ENCODE peak calls at places on chromosomes 16 and 17, in six cellular contexts. Z is retinal pigment epithelial cell, G is midbrain, D is colonic mucosa, Q is M059J, J is ovary. K is an unnamed sample.
A peak's percentile ranks its signal among the peaks of the same experiment; 100 is the strongest.

GRCh38 chr17:40552806-40553693 is 12.2 kb downstream of the CCR7 start:
- DNase-seq in D (peak; percentile 17), G (no peak), J (peak; percentile 30), Z (no peak), Q (no peak), K (peak; percentile 74)

GRCh38 chr17:38705803-38706624 is 941 bp downstream of the MLLT6 start:
- DNase-seq in G (peak; percentile 33), D (peak; percentile 75), Q (peak; percentile 41), Z (no peak), J (peak; percentile 81), K (peak; percentile 73)

GRCh38 chr17:21294321-21295035 is 10.0 kb downstream of the MAP2K3 start:
- DNase-seq in G (no peak), J (no peak), D (no peak), Z (no peak), Q (no peak), K (no peak)

GRCh38 chr17:1766382-1767135 is 4.7 kb downstream of the SERPINF1 start:
- DNase-seq in G (no peak), Z (no peak), Q (no peak), J (no peak), D (no peak), K (peak; percentile 52)

GRCh38 chr17:6986676-6987075 is 9.2 kb upstream of the ALOX12 start:
- DNase-seq in G (no peak), J (no peak), Z (no peak), D (no peak), Q (no peak), K (no peak)

GRCh38 chr16:84303023-84303422 is 8.3 kb downstream of the WFDC1 start:
- DNase-seq in J (no peak), Q (peak; percentile 56), D (no peak), G (peak; percentile 22), Z (peak; percentile 67), K (peak; percentile 59)

GRCh38 chr16:66801320-66802105 is at the start of gene TERB1:
- DNase-seq in J (no peak), G (no peak), Z (no peak), Q (no peak), D (no peak), K (no peak)

GRCh38 chr16:85372627-85373372 is 240.3 kb upstream of the GSE1 start:
- DNase-seq in G (no peak), Q (peak; percentile 90), J (no peak), Z (no peak), D (peak; percentile 47), K (peak; percentile 90)

GRCh38 chr17:40322417-40323315 is 13.7 kb downstream of the RARA start:
- DNase-seq in J (peak; percentile 82), Q (peak; percentile 95), G (peak; percentile 61), Z (no peak), D (peak; percentile 71), K (peak; percentile 91)

GRCh38 chr17:17781591-17782424 is 55.0 kb downstream of the SREBF1 start:
- DNase-seq in J (peak; percentile 88), Z (no peak), D (peak; percentile 70), Q (peak; percentile 71), G (peak; percentile 81), K (peak; percentile 57)

GRCh38 chr17:19742495-19742894 is 5.6 kb downstream of the ALDH3A1 start:
- DNase-seq in J (no peak), G (no peak), Q (no peak), D (no peak), Z (no peak), K (peak; percentile 62)

GRCh38 chr17:15307686-15308085 is 33.7 kb downstream of the TEKT3 start:
- DNase-seq in J (peak; percentile 51), G (no peak), Z (no peak), D (no peak), Q (no peak), K (no peak)

GRCh38 chr17:81127526-81128177 is 37.7 kb upstream of the PVALEF start:
- DNase-seq in D (no peak), Q (no peak), J (no peak), G (no peak), Z (no peak), K (no peak)

GRCh38 chr16:88649195-88649923 is 1.5 kb downstream of the CYBA start:
- DNase-seq in G (no peak), Z (no peak), Q (no peak), J (no peak), D (no peak), K (no peak)

GRCh38 chr17:11880714-11881113 is 116.6 kb downstream of the ZNF18 start:
- DNase-seq in Z (no peak), D (peak; percentile 23), Q (peak; percentile 36), G (peak; percentile 26), J (no peak), K (no peak)

GRCh38 chr16:67395458-67396158 is 2.3 kb upstream of the TPPP3 start:
- DNase-seq in J (no peak), D (no peak), G (no peak), Q (peak; percentile 24), Z (no peak), K (no peak)